ENCODE peak calls at places on chromosome 13, in five cellular contexts. One of them, this sample, is unnamed.

GRCh38 chr13:45341799-45342584 is 1.0 kb upstream of the TPT1 start:
- DNase-seq in tibial nerve: peak
- DNase-seq in neural crest cell: no peak
- DNase-seq in dorsolateral prefrontal cortex: no peak
- DNase-seq in DND-41: no peak
- DNase-seq in this sample: peak

GRCh38 chr13:110726726-110727125 is 13.2 kb downstream of the ING1 start:
- DNase-seq in neural crest cell: no peak
- DNase-seq in DND-41: no peak
- DNase-seq in dorsolateral prefrontal cortex: no peak
- DNase-seq in tibial nerve: no peak
- DNase-seq in this sample: no peak

GRCh38 chr13:99228737-99229691 is 28.4 kb downstream of the UBAC2 start:
- DNase-seq in dorsolateral prefrontal cortex: no peak
- DNase-seq in DND-41: peak
- DNase-seq in neural crest cell: no peak
- DNase-seq in tibial nerve: no peak
- DNase-seq in this sample: no peak

GRCh38 chr13:32622827-32623226 is 36.6 kb downstream of the PDS5B start:
- DNase-seq in tibial nerve: no peak
- DNase-seq in DND-41: no peak
- DNase-seq in dorsolateral prefrontal cortex: no peak
- DNase-seq in neural crest cell: no peak
- DNase-seq in this sample: no peak

GRCh38 chr13:113064000-113064533 is 41.5 kb upstream of the F7 start:
- DNase-seq in dorsolateral prefrontal cortex: no peak
- DNase-seq in neural crest cell: no peak
- DNase-seq in DND-41: no peak
- DNase-seq in tibial nerve: no peak
- DNase-seq in this sample: no peak

GRCh38 chr13:110302986-110303385 is 4.0 kb downstream of the COL4A1 start:
- DNase-seq in dorsolateral prefrontal cortex: no peak
- DNase-seq in tibial nerve: no peak
- DNase-seq in neural crest cell: no peak
- DNase-seq in DND-41: no peak
- DNase-seq in this sample: peak

GRCh38 chr13:110624766-110625756 is 9.7 kb downstream of the NAXD start:
- DNase-seq in DND-41: no peak
- DNase-seq in tibial nerve: no peak
- DNase-seq in dorsolateral prefrontal cortex: no peak
- DNase-seq in neural crest cell: no peak
- DNase-seq in this sample: no peak

GRCh38 chr13:93878675-93879074 is 600.8 kb downstream of the DCT start:
- DNase-seq in dorsolateral prefrontal cortex: no peak
- DNase-seq in DND-41: no peak
- DNase-seq in tibial nerve: no peak
- DNase-seq in neural crest cell: no peak
- DNase-seq in this sample: no peak

GRCh38 chr13:39892731-39893293 is 237.3 kb downstream of the COG6 start:
- DNase-seq in DND-41: no peak
- DNase-seq in tibial nerve: no peak
- DNase-seq in neural crest cell: no peak
- DNase-seq in dorsolateral prefrontal cortex: no peak
- DNase-seq in this sample: no peak

GRCh38 chr13:36310417-36311108 is 12.9 kb upstream of the CCDC169 start:
- DNase-seq in dorsolateral prefrontal cortex: no peak
- DNase-seq in tibial nerve: no peak
- DNase-seq in neural crest cell: no peak
- DNase-seq in DND-41: no peak
- DNase-seq in this sample: no peak

GRCh38 chr13:20716951-20717350 is 13.5 kb downstream of the IL17D start:
- DNase-seq in neural crest cell: no peak
- DNase-seq in dorsolateral prefrontal cortex: no peak
- DNase-seq in DND-41: no peak
- DNase-seq in tibial nerve: no peak
- DNase-seq in this sample: no peak

GRCh38 chr13:34155931-34156607 is 338.1 kb downstream of the RFC3 start:
- DNase-seq in DND-41: no peak
- DNase-seq in neural crest cell: no peak
- DNase-seq in dorsolateral prefrontal cortex: no peak
- DNase-seq in tibial nerve: no peak
- DNase-seq in this sample: no peak

GRCh38 chr13:114145256-114145655 is 12.8 kb upstream of the RASA3 start:
- DNase-seq in neural crest cell: no peak
- DNase-seq in tibial nerve: no peak
- DNase-seq in dorsolateral prefrontal cortex: no peak
- DNase-seq in DND-41: no peak
- DNase-seq in this sample: no peak

GRCh38 chr13:110499621-110500281 is 61.8 kb downstream of the RAB20 start:
- DNase-seq in dorsolateral prefrontal cortex: no peak
- DNase-seq in neural crest cell: no peak
- DNase-seq in DND-41: no peak
- DNase-seq in tibial nerve: no peak
- DNase-seq in this sample: no peak

GRCh38 chr13:94395889-94396288 is 83.6 kb downstream of the DCT start:
- DNase-seq in neural crest cell: no peak
- DNase-seq in tibial nerve: no peak
- DNase-seq in dorsolateral prefrontal cortex: no peak
- DNase-seq in DND-41: no peak
- DNase-seq in this sample: no peak

GRCh38 chr13:46119883-46120614 is 15.2 kb upstream of the CPB2 start:
- DNase-seq in dorsolateral prefrontal cortex: no peak
- DNase-seq in tibial nerve: no peak
- DNase-seq in DND-41: no peak
- DNase-seq in neural crest cell: no peak
- DNase-seq in this sample: no peak

GRCh38 chr13:28754698-28755545 is 36.2 kb upstream of the SLC46A3 start:
- DNase-seq in neural crest cell: no peak
- DNase-seq in dorsolateral prefrontal cortex: no peak
- DNase-seq in DND-41: peak
- DNase-seq in tibial nerve: peak
- DNase-seq in this sample: no peak

GRCh38 chr13:30616927-30617314 is 799 bp upstream of the USPL1 start:
- DNase-seq in tibial nerve: peak
- DNase-seq in dorsolateral prefrontal cortex: peak
- DNase-seq in DND-41: peak
- DNase-seq in neural crest cell: no peak
- DNase-seq in this sample: peak

GRCh38 chr13:59099182-59099950 is 1064.4 kb downstream of the DIAPH3 start:
- DNase-seq in neural crest cell: peak
- DNase-seq in DND-41: no peak
- DNase-seq in tibial nerve: no peak
- DNase-seq in dorsolateral prefrontal cortex: no peak
- DNase-seq in this sample: no peak

GRCh38 chr13:20718958-20719566 is 15.6 kb downstream of the IL17D start:
- DNase-seq in neural crest cell: no peak
- DNase-seq in dorsolateral prefrontal cortex: no peak
- DNase-seq in DND-41: no peak
- DNase-seq in tibial nerve: no peak
- DNase-seq in this sample: no peak

GRCh38 chr13:59442946-59443345 is 720.8 kb downstream of the DIAPH3 start:
- DNase-seq in DND-41: no peak
- DNase-seq in tibial nerve: no peak
- DNase-seq in dorsolateral prefrontal cortex: no peak
- DNase-seq in neural crest cell: no peak
- DNase-seq in this sample: no peak

GRCh38 chr13:105663182-105663581 is 872.3 kb downstream of the EFNB2 start:
- DNase-seq in dorsolateral prefrontal cortex: no peak
- DNase-seq in neural crest cell: no peak
- DNase-seq in DND-41: no peak
- DNase-seq in tibial nerve: no peak
- DNase-seq in this sample: no peak

GRCh38 chr13:100530645-100531044 is 57.9 kb downstream of the GGACT start:
- DNase-seq in dorsolateral prefrontal cortex: peak
- DNase-seq in tibial nerve: peak
- DNase-seq in neural crest cell: no peak
- DNase-seq in DND-41: no peak
- DNase-seq in this sample: peak

GRCh38 chr13:46716821-46717220 is 80.1 kb downstream of the ESD start:
- DNase-seq in neural crest cell: no peak
- DNase-seq in dorsolateral prefrontal cortex: no peak
- DNase-seq in DND-41: no peak
- DNase-seq in tibial nerve: no peak
- DNase-seq in this sample: no peak

GRCh38 chr13:113351514-113352026 is 12.4 kb downstream of the GRTP1 start:
- DNase-seq in dorsolateral prefrontal cortex: no peak
- DNase-seq in DND-41: no peak
- DNase-seq in neural crest cell: no peak
- DNase-seq in tibial nerve: no peak
- DNase-seq in this sample: no peak

GRCh38 chr13:73235385-73235784 is 176.6 kb downstream of the KLF5 start:
- DNase-seq in neural crest cell: no peak
- DNase-seq in tibial nerve: no peak
- DNase-seq in DND-41: no peak
- DNase-seq in dorsolateral prefrontal cortex: no peak
- DNase-seq in this sample: no peak

GRCh38 chr13:31090921-31091624 is 70.6 kb downstream of the HSPH1 start:
- DNase-seq in neural crest cell: no peak
- DNase-seq in DND-41: no peak
- DNase-seq in tibial nerve: no peak
- DNase-seq in dorsolateral prefrontal cortex: no peak
- DNase-seq in this sample: no peak

GRCh38 chr13:51747438-51748434 is 56.2 kb downstream of the DHRS12 start:
- DNase-seq in DND-41: no peak
- DNase-seq in tibial nerve: no peak
- DNase-seq in neural crest cell: no peak
- DNase-seq in dorsolateral prefrontal cortex: no peak
- DNase-seq in this sample: no peak

GRCh38 chr13:97743946-97744345 is 209.5 kb upstream of the IPO5 start:
- DNase-seq in tibial nerve: no peak
- DNase-seq in neural crest cell: no peak
- DNase-seq in DND-41: no peak
- DNase-seq in dorsolateral prefrontal cortex: no peak
- DNase-seq in this sample: no peak

GRCh38 chr13:42277618-42278276 is 5.8 kb downstream of the AKAP11 start:
- DNase-seq in DND-41: no peak
- DNase-seq in dorsolateral prefrontal cortex: no peak
- DNase-seq in tibial nerve: no peak
- DNase-seq in neural crest cell: no peak
- DNase-seq in this sample: no peak

GRCh38 chr13:73473016-73473415 is 414.2 kb downstream of the KLF5 start:
- DNase-seq in DND-41: no peak
- DNase-seq in tibial nerve: no peak
- DNase-seq in dorsolateral prefrontal cortex: no peak
- DNase-seq in neural crest cell: no peak
- DNase-seq in this sample: no peak

GRCh38 chr13:102774210-102774560 is 599 bp upstream of the TEX30 start:
- DNase-seq in DND-41: no peak
- DNase-seq in neural crest cell: no peak
- DNase-seq in dorsolateral prefrontal cortex: peak
- DNase-seq in tibial nerve: no peak
- DNase-seq in this sample: no peak

GRCh38 chr13:50370303-50370950 is 355.2 kb downstream of the KCNRG start:
- DNase-seq in dorsolateral prefrontal cortex: no peak
- DNase-seq in DND-41: no peak
- DNase-seq in tibial nerve: no peak
- DNase-seq in neural crest cell: no peak
- DNase-seq in this sample: no peak

GRCh38 chr13:21033866-21034601 is 27.4 kb downstream of the LATS2 start:
- DNase-seq in dorsolateral prefrontal cortex: no peak
- DNase-seq in DND-41: no peak
- DNase-seq in tibial nerve: no peak
- DNase-seq in neural crest cell: no peak
- DNase-seq in this sample: peak

GRCh38 chr13:32019612-32020233 is 11.9 kb upstream of the FRY start:
- DNase-seq in DND-41: peak
- DNase-seq in neural crest cell: peak
- DNase-seq in dorsolateral prefrontal cortex: peak
- DNase-seq in tibial nerve: peak
- DNase-seq in this sample: no peak

GRCh38 chr13:92972751-92973150 is 253.9 kb upstream of the GPC6 start:
- DNase-seq in neural crest cell: no peak
- DNase-seq in tibial nerve: no peak
- DNase-seq in dorsolateral prefrontal cortex: no peak
- DNase-seq in DND-41: no peak
- DNase-seq in this sample: no peak